ENCODE peak calls at places on chromosomes 6 and 20, in six cellular contexts. N is body of pancreas, P is A549, S is heart left ventricle, Y is uterus, L is thyroid gland. M is an unnamed sample.

GRCh38 chr6:110053395-110054240 is 75.5 kb downstream of the GPR6 start:
- DNase-seq in S (no peak), Y (no peak), N (peak; percentile 30), P (peak; percentile 36), L (peak; percentile 10), M (no peak)

GRCh38 chr20:20407891-20408805 is 40.2 kb downstream of the INSM1 start:
- DNase-seq in S (no peak), P (peak; percentile 19), N (peak; percentile 25), Y (no peak), L (no peak), M (no peak)

GRCh38 chr20:54167909-54168872 is 5.6 kb downstream of the CYP24A1 start:
- DNase-seq in L (no peak), Y (no peak), S (no peak), N (no peak), P (peak; percentile 57), M (no peak)

GRCh38 chr6:38715016-38715809 is at the start of gene DNAH8:
- DNase-seq in P (no peak), Y (no peak), L (no peak), N (no peak), S (peak; percentile 23), M (no peak)

GRCh38 chr20:5362771-5363170 is 46.0 kb upstream of the PROKR2 start:
- DNase-seq in N (no peak), S (no peak), Y (no peak), P (no peak), L (no peak), M (no peak)

GRCh38 chr6:111957623-111958315 is 84.5 kb upstream of the FYN start:
- DNase-seq in N (no peak), L (no peak), P (no peak), S (no peak), Y (no peak), M (no peak)

GRCh38 chr6:118283759-118284158 is 264.3 kb upstream of the PLN start:
- DNase-seq in L (peak; percentile 17), Y (peak; percentile 28), N (peak; percentile 71), S (peak; percentile 40), P (peak; percentile 9), M (peak; percentile 34)

GRCh38 chr20:48823960-48824497 is 3.8 kb downstream of the PREX1 start:
- DNase-seq in P (no peak), N (no peak), L (no peak), Y (no peak), S (no peak), M (no peak)

GRCh38 chr6:96923871-96924493 is 546 bp upstream of the KLHL32 start:
- DNase-seq in P (no peak), L (no peak), S (no peak), N (no peak), Y (no peak), M (no peak)

GRCh38 chr6:42898891-42899361 is 16.9 kb upstream of the PTCRA start:
- DNase-seq in S (peak; percentile 56), L (peak; percentile 61), P (no peak), N (peak; percentile 79), Y (peak; percentile 55), M (peak; percentile 73)

GRCh38 chr6:1801401-1801800 is 191.7 kb downstream of the FOXC1 start:
- DNase-seq in L (no peak), N (peak; percentile 90), P (no peak), S (no peak), Y (no peak), M (no peak)

GRCh38 chr6:1798303-1798964 is 188.7 kb downstream of the FOXC1 start:
- DNase-seq in Y (no peak), S (no peak), L (no peak), N (peak; percentile 42), P (no peak), M (no peak)

GRCh38 chr6:1796706-1797529 is 187.2 kb downstream of the FOXC1 start:
- DNase-seq in L (no peak), N (peak; percentile 31), P (no peak), Y (no peak), S (no peak), M (no peak)

GRCh38 chr6:1797801-1798200 is 188.1 kb downstream of the FOXC1 start:
- DNase-seq in P (no peak), Y (no peak), S (no peak), N (no peak), L (no peak), M (no peak)

DNA sequence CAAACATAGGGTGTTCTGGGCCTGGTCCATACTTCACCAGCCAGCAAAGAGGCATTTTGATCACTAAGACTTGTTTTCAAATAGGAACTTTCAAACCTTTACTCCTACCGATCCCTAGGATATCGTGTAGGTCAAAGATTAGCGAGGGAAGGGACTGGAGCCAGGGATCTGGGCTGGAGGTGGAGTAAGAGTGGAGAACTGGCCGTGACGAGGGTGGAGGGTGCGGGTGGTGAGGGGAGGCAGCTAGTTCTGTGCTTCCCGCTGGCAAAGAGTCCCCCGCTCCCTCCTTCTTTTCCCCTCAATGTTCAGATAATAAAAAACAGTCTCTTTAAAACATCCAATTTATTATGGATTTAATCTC is 189.2 kb downstream of the FOXC1 start:
- DNase-seq in P (no peak), Y (no peak), L (no peak), N (peak; percentile 61), S (no peak), M (no peak)
- TF ChIP-seq POLR2A in P (no peak), Y (no peak), L (no peak), N (no peak), S (no peak), M (no peak)

DNA sequence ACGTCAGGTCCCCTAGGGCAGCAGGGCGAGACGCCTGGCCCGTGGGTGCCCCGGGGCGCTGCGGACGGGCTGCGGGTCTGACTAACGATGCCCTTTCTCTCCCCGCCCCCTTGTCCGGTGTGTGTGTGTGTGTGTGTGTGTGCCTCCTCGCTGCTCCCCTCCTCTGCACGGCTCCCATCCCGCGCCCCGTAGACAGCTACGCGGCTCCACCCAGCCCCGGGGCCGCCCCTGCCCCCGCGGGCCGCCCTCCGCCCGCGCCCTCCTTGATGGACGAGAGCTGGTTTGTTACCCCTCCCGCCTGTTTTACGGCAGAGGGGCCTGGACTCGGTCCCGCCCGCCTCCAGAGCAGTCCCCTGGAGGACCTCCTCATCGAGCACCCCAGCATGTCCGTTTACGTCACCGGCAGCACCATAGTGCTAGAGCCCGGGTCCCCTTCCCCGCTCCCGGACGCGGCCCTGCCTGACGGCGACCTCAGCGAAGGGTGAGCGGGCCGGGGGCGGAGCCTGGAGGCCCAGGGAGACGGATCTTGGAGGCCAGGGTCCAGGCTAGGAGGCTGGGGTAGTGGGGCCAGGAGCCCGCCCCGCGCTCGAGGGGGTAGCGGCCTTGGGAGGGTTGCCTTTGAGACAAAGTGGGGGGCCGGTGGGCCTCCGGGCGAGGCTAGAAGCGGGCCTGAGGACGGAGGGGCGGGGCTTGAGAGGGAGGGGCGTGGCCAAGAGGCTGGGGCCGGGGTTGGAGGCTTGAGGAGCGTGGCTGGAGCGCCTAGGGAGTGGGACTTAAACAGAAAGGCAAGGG is 5.1 kb downstream of the TP53INP2 start:
- DNase-seq in N (peak; percentile 77), Y (peak; percentile 92), P (peak; percentile 86), L (peak; percentile 86), S (peak; percentile 84), M (peak; percentile 81)
- TF ChIP-seq POLR2A in N (no peak), Y (no peak), P (peak; percentile 19), L (peak; percentile 50), S (no peak), M (peak; percentile 3)

DNA sequence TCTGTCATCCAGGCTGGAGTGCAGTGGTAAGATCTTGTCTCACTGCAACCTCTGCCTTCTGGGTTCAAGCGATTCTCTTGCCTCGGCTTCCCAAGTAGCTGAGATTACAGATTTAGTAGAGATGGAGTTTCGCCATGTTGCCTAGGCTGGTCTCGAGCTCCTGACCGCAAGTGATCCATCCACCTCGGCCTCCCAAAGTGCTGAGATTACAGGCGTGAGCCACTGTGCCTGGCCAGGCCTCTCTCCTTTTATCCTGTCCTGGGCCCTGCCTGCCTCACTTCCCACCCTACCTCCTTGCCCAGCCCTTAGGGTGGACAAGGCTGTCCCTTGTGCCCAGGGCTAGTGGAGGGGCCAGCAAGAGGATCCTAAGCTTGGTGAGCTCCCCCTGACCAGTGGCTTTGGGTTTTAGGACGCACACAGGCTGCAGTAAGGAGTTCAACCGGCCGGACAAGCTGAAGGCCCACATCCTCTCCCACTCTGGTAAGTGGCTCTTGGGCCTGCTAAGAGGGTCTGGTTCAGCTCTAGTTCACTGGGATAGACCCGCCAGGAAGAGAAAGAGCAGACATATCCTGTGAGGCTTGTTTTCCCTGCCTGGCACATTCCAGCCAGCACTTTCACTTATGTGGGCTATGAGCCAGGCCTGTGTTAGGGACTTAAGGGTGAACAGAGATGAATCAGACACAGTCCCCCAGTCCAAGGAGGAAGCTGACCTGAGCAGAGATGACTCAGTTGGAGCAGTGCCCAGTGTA is 21.9 kb upstream of the CHMP4B start:
- DNase-seq in L (peak; percentile 94), S (peak; percentile 43), P (peak; percentile 95), Y (peak; percentile 37), N (peak; percentile 56), M (peak; percentile 89)
- TF ChIP-seq POLR2A in L (no peak), S (no peak), P (no peak), Y (no peak), N (no peak), M (no peak)

GRCh38 chr6:160930547-160931377 is 60.8 kb upstream of the MAP3K4 start:
- DNase-seq in P (peak; percentile 72), N (peak; percentile 82), S (peak; percentile 78), L (peak; percentile 72), Y (peak; percentile 85), M (peak; percentile 65)
- TF ChIP-seq POLR2A in P (no peak), N (no peak), S (no peak), L (no peak), Y (no peak), M (no peak)

GRCh38 chr6:150573041-150573681 is 26.5 kb upstream of the PLEKHG1 start:
- DNase-seq in P (no peak), S (peak; percentile 62), L (peak; percentile 5), Y (no peak), N (no peak), M (no peak)
- TF ChIP-seq POLR2A in P (no peak), S (no peak), L (no peak), Y (no peak), N (no peak), M (no peak)

DNA sequence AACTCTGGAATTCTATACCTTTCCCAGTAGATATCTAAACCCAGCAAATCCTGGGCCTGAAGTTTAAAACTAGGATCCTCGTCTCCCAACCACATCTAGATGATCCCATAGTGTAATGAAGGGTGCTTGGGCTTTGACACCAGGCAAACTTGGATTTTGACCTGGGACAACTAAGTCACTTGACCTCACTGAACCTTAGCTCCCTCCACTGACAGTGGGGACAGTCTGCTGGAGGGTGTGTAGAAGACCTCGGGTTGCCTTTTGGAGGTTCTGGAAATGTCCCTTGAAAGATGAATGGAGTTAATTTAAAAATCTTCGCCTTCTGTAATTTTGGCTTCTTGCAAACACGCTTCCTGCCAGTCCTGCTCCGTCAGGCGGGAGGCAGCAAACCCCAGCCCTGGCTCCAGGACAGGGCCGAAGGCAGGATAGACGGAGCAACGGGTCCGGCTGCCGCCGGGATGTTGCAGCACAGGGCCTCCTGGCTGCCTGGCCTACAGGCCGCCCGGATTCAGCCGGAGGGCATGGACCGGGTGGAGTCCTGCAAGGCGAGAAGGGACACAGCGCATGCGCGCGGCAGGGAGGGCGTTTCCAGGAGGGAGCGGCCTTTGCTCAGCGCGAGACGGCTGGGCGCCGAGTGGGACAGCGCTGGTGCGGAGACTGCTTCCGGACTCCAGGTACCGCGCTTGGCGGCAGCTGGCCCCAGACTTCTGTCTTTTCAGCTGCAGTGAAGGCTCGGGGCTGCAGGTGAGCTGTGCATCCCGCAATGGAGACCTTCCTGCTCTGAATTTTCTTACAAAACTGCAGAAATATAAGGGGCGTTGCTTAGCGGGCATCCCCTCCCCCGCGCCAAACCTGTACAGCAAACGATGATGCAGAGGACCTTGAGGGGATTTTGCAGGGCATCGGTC is at the start of gene TMEM14A:
- DNase-seq in Y (peak; percentile 93), N (peak; percentile 96), S (peak; percentile 97), P (peak; percentile 88), L (peak; percentile 93), M (peak; percentile 91)
- TF ChIP-seq POLR2A in Y (no peak), N (peak; percentile 86), S (no peak), P (peak; percentile 94), L (peak; percentile 82), M (peak; percentile 62)

GRCh38 chr6:7108964-7109836 is 1.4 kb downstream of the RREB1 start:
- DNase-seq in P (peak; percentile 48), L (peak; percentile 74), Y (peak; percentile 61), N (peak; percentile 61), S (peak; percentile 68), M (peak; percentile 72)
- TF ChIP-seq POLR2A in P (no peak), L (peak; percentile 83), Y (peak; percentile 19), N (no peak), S (no peak), M (peak; percentile 65)

M was measured in prostate gland.